ENCODE peak calls at places on chromosomes 12 and 14, in ten cellular contexts. One of them, this sample, is unnamed.

GRCh38 chr12:74581439-74581838 is 43.8 kb downstream of the ATXN7L3B start:
- DNase-seq in effector memory CD4-positive, alpha-beta T cell: no peak
- DNase-seq in heart left ventricle: no peak
- DNase-seq in stomach: no peak
- DNase-seq in sigmoid colon: no peak
- DNase-seq in HL-60: no peak
- DNase-seq in H7: no peak
- DNase-seq in A549: no peak
- DNase-seq in astrocyte: no peak
- DNase-seq in MG63: no peak
- DNase-seq in this sample: no peak

GRCh38 chr12:123830675-123831074 is 68.6 kb downstream of the DNAH10 start:
- DNase-seq in MG63: no peak
- DNase-seq in heart left ventricle: no peak
- DNase-seq in effector memory CD4-positive, alpha-beta T cell: no peak
- DNase-seq in sigmoid colon: no peak
- DNase-seq in astrocyte: no peak
- DNase-seq in H7: no peak
- DNase-seq in A549: no peak
- DNase-seq in stomach: no peak
- DNase-seq in HL-60: no peak
- DNase-seq in this sample: no peak

GRCh38 chr12:71671816-71672215 is 7.7 kb downstream of the THAP2 start:
- DNase-seq in HL-60: no peak
- DNase-seq in stomach: no peak
- DNase-seq in astrocyte: no peak
- DNase-seq in A549: no peak
- DNase-seq in sigmoid colon: no peak
- DNase-seq in MG63: no peak
- DNase-seq in effector memory CD4-positive, alpha-beta T cell: no peak
- DNase-seq in heart left ventricle: no peak
- DNase-seq in H7: no peak
- DNase-seq in this sample: no peak

GRCh38 chr12:127083028-127083949 is 1183.7 kb upstream of the TMEM132C start:
- DNase-seq in HL-60: no peak
- DNase-seq in astrocyte: peak
- DNase-seq in MG63: peak
- DNase-seq in stomach: no peak
- DNase-seq in heart left ventricle: no peak
- DNase-seq in H7: peak
- DNase-seq in sigmoid colon: no peak
- DNase-seq in A549: peak
- DNase-seq in effector memory CD4-positive, alpha-beta T cell: no peak
- DNase-seq in this sample: no peak

GRCh38 chr14:27164139-27164538 is 566.3 kb upstream of the NOVA1 start:
- DNase-seq in sigmoid colon: no peak
- DNase-seq in HL-60: no peak
- DNase-seq in astrocyte: no peak
- DNase-seq in A549: no peak
- DNase-seq in effector memory CD4-positive, alpha-beta T cell: no peak
- DNase-seq in stomach: no peak
- DNase-seq in H7: no peak
- DNase-seq in heart left ventricle: no peak
- DNase-seq in MG63: no peak
- DNase-seq in this sample: no peak

GRCh38 chr12:109230193-109230592 is 78.9 kb downstream of the FOXN4 start:
- DNase-seq in HL-60: no peak
- DNase-seq in heart left ventricle: no peak
- DNase-seq in A549: no peak
- DNase-seq in sigmoid colon: no peak
- DNase-seq in astrocyte: no peak
- DNase-seq in stomach: no peak
- DNase-seq in MG63: no peak
- DNase-seq in effector memory CD4-positive, alpha-beta T cell: no peak
- DNase-seq in H7: no peak
- DNase-seq in this sample: no peak

GRCh38 chr14:71371711-71372396 is 464.6 kb downstream of the PCNX1 start:
- DNase-seq in effector memory CD4-positive, alpha-beta T cell: no peak
- DNase-seq in heart left ventricle: no peak
- DNase-seq in stomach: no peak
- DNase-seq in A549: no peak
- DNase-seq in MG63: no peak
- DNase-seq in H7: no peak
- DNase-seq in sigmoid colon: no peak
- DNase-seq in astrocyte: peak
- DNase-seq in HL-60: no peak
- DNase-seq in this sample: no peak

GRCh38 chr14:99522934-99523660 is 41.9 kb downstream of the CCNK start:
- DNase-seq in effector memory CD4-positive, alpha-beta T cell: no peak
- DNase-seq in astrocyte: peak
- DNase-seq in HL-60: no peak
- DNase-seq in A549: no peak
- DNase-seq in stomach: no peak
- DNase-seq in heart left ventricle: no peak
- DNase-seq in MG63: peak
- DNase-seq in sigmoid colon: no peak
- DNase-seq in H7: peak
- DNase-seq in this sample: no peak

GRCh38 chr14:65410640-65411039 is 1.9 kb upstream of the FUT8 start:
- DNase-seq in HL-60: no peak
- DNase-seq in A549: no peak
- DNase-seq in effector memory CD4-positive, alpha-beta T cell: no peak
- DNase-seq in sigmoid colon: no peak
- DNase-seq in astrocyte: no peak
- DNase-seq in stomach: no peak
- DNase-seq in heart left ventricle: no peak
- DNase-seq in MG63: no peak
- DNase-seq in H7: no peak
- DNase-seq in this sample: no peak
- H3K4me3 ChIP-seq in HL-60: no peak
- H3K4me3 ChIP-seq in A549: no peak
- H3K4me3 ChIP-seq in effector memory CD4-positive, alpha-beta T cell: no peak
- H3K4me3 ChIP-seq in sigmoid colon: no peak
- H3K4me3 ChIP-seq in astrocyte: no peak
- H3K4me3 ChIP-seq in stomach: no peak
- H3K4me3 ChIP-seq in heart left ventricle: no peak
- H3K4me3 ChIP-seq in MG63: no peak
- H3K4me3 ChIP-seq in H7: no peak
- H3K4me3 ChIP-seq in this sample: no peak

GRCh38 chr14:96094656-96095055 is 55.5 kb downstream of the C14orf132 start:
- DNase-seq in stomach: no peak
- DNase-seq in effector memory CD4-positive, alpha-beta T cell: no peak
- DNase-seq in A549: no peak
- DNase-seq in heart left ventricle: no peak
- DNase-seq in sigmoid colon: no peak
- DNase-seq in astrocyte: no peak
- DNase-seq in MG63: no peak
- DNase-seq in HL-60: no peak
- DNase-seq in H7: no peak
- DNase-seq in this sample: no peak
- H3K4me3 ChIP-seq in stomach: no peak
- H3K4me3 ChIP-seq in effector memory CD4-positive, alpha-beta T cell: no peak
- H3K4me3 ChIP-seq in A549: no peak
- H3K4me3 ChIP-seq in heart left ventricle: no peak
- H3K4me3 ChIP-seq in sigmoid colon: no peak
- H3K4me3 ChIP-seq in astrocyte: no peak
- H3K4me3 ChIP-seq in MG63: no peak
- H3K4me3 ChIP-seq in HL-60: no peak
- H3K4me3 ChIP-seq in H7: no peak
- H3K4me3 ChIP-seq in this sample: no peak

DNA sequence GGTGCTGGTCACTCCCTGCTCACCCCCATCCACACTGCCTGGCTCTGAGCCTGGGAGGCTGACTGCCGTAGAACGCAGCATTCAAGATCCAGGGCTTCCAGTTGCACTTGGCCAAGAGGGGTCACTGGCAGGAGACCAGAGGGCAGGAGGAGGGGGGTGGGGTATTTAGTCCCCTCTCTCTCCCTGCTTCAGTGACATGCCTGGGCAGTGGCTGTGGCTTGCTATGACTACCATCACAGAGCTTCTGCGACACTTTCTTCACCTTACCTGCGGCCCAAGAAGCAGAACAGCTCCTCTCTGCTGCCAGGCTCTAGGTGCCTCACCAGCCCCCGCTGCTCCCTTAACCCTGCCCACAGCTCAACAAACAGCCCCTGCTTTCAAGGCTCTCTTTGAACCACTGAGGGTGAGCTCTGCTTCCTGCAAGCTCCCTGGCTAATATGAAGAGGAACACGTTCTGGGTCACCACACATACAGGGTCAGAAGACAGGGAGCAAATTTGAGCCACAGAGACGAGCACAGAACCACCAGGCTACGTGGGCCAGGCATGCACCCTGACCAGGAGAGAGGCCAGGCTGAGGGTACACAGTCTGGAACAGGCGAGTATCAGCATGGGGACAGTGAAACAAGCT is 55.7 kb downstream of the ITPK1 start:
- DNase-seq in A549: no peak
- DNase-seq in astrocyte: no peak
- DNase-seq in MG63: no peak
- DNase-seq in HL-60: no peak
- DNase-seq in H7: peak
- DNase-seq in heart left ventricle: no peak
- DNase-seq in effector memory CD4-positive, alpha-beta T cell: no peak
- DNase-seq in sigmoid colon: no peak
- DNase-seq in stomach: no peak
- DNase-seq in this sample: no peak
- H3K4me3 ChIP-seq in A549: no peak
- H3K4me3 ChIP-seq in astrocyte: no peak
- H3K4me3 ChIP-seq in MG63: no peak
- H3K4me3 ChIP-seq in HL-60: no peak
- H3K4me3 ChIP-seq in H7: no peak
- H3K4me3 ChIP-seq in heart left ventricle: no peak
- H3K4me3 ChIP-seq in effector memory CD4-positive, alpha-beta T cell: no peak
- H3K4me3 ChIP-seq in sigmoid colon: no peak
- H3K4me3 ChIP-seq in stomach: no peak
- H3K4me3 ChIP-seq in this sample: no peak

GRCh38 chr12:125131958-125132357 is 66.7 kb downstream of the AACS start:
- DNase-seq in heart left ventricle: no peak
- DNase-seq in HL-60: no peak
- DNase-seq in MG63: no peak
- DNase-seq in A549: no peak
- DNase-seq in H7: no peak
- DNase-seq in stomach: no peak
- DNase-seq in sigmoid colon: no peak
- DNase-seq in effector memory CD4-positive, alpha-beta T cell: no peak
- DNase-seq in astrocyte: no peak
- DNase-seq in this sample: no peak

GRCh38 chr12:125125271-125125670 is 60.0 kb downstream of the AACS start:
- DNase-seq in astrocyte: no peak
- DNase-seq in heart left ventricle: no peak
- DNase-seq in A549: no peak
- DNase-seq in stomach: peak
- DNase-seq in H7: no peak
- DNase-seq in MG63: no peak
- DNase-seq in HL-60: no peak
- DNase-seq in sigmoid colon: no peak
- DNase-seq in effector memory CD4-positive, alpha-beta T cell: no peak
- DNase-seq in this sample: no peak

GRCh38 chr12:125129592-125130255 is 64.5 kb downstream of the AACS start:
- DNase-seq in astrocyte: no peak
- DNase-seq in effector memory CD4-positive, alpha-beta T cell: no peak
- DNase-seq in H7: no peak
- DNase-seq in MG63: no peak
- DNase-seq in HL-60: no peak
- DNase-seq in sigmoid colon: no peak
- DNase-seq in heart left ventricle: peak
- DNase-seq in A549: no peak
- DNase-seq in stomach: no peak
- DNase-seq in this sample: no peak

GRCh38 chr12:125128806-125129571 is 63.8 kb downstream of the AACS start:
- DNase-seq in astrocyte: no peak
- DNase-seq in H7: no peak
- DNase-seq in HL-60: no peak
- DNase-seq in MG63: no peak
- DNase-seq in effector memory CD4-positive, alpha-beta T cell: no peak
- DNase-seq in heart left ventricle: no peak
- DNase-seq in A549: no peak
- DNase-seq in stomach: no peak
- DNase-seq in sigmoid colon: no peak
- DNase-seq in this sample: no peak

DNA sequence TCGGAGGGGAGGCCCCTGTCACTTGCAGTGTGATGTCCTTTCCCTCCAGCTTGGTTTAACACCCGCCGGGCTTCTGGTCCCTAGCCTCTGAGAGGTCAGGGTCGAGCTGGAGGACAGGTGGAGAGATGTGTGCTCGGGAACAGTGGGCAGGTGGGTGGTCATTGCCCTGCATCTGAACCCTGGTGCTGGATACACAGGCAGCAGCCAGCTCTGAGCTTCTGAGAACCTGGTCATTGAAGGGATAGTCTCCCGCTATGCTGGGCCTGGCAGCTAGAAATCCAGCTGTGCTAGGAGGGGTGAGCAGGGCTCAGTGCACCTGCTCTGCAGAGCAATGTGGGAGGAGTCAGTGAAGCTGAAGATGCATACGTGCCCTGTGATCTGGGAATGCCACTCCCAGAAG is 63.1 kb downstream of the AACS start:
- DNase-seq in MG63: no peak
- DNase-seq in HL-60: no peak
- DNase-seq in heart left ventricle: no peak
- DNase-seq in sigmoid colon: no peak
- DNase-seq in astrocyte: no peak
- DNase-seq in H7: no peak
- DNase-seq in stomach: no peak
- DNase-seq in effector memory CD4-positive, alpha-beta T cell: no peak
- DNase-seq in A549: no peak
- DNase-seq in this sample: no peak
- H3K4me3 ChIP-seq in MG63: no peak
- H3K4me3 ChIP-seq in HL-60: no peak
- H3K4me3 ChIP-seq in heart left ventricle: no peak
- H3K4me3 ChIP-seq in sigmoid colon: no peak
- H3K4me3 ChIP-seq in astrocyte: no peak
- H3K4me3 ChIP-seq in H7: no peak
- H3K4me3 ChIP-seq in stomach: no peak
- H3K4me3 ChIP-seq in effector memory CD4-positive, alpha-beta T cell: no peak
- H3K4me3 ChIP-seq in A549: no peak
- H3K4me3 ChIP-seq in this sample: no peak